ENCODE peak calls at places on chromosomes 12 and 14, in five cellular contexts. Z is HepG2, V is GM12878, T is NT2/D1, D is HEK293T. M is an unnamed sample.

GRCh38 chr14:74257988-74258704 is 18.9 kb downstream of the VSX2 start:
- DNase-seq in Z (no peak), V (no peak), T (no peak), D (no peak), M (no peak)

GRCh38 chr14:31449971-31450610 is 7.2 kb downstream of the DTD2 start:
- DNase-seq in Z (peak), V (no peak), T (no peak), D (peak), M (no peak)

GRCh38 chr12:117699575-117699974 is 269.2 kb downstream of the KSR2 start:
- DNase-seq in Z (no peak), V (no peak), T (no peak), D (no peak), M (no peak)

GRCh38 chr14:77268989-77269595 is 1.9 kb downstream of the NGB start:
- DNase-seq in Z (no peak), V (no peak), T (no peak), D (no peak), M (no peak)

GRCh38 chr12:38282886-38283285 is 33.7 kb upstream of the ALG10B start:
- DNase-seq in Z (no peak), V (no peak), T (peak), D (no peak), M (no peak)

GRCh38 chr12:40727774-40728483 is 35.7 kb downstream of the CNTN1 start:
- DNase-seq in Z (no peak), V (no peak), T (no peak), D (no peak), M (no peak)

GRCh38 chr12:77435446-77436091 is 370.2 kb upstream of the E2F7 start:
- DNase-seq in Z (no peak), V (no peak), T (no peak), D (no peak), M (no peak)

GRCh38 chr12:64780531-64781373 is 21.5 kb upstream of the GNS start:
- DNase-seq in Z (no peak), V (no peak), T (no peak), D (peak), M (peak)

GRCh38 chr14:41606249-41607118 is at the start of gene LRFN5:
- DNase-seq in Z (no peak), V (no peak), T (no peak), D (peak), M (peak)

GRCh38 chr14:75619598-75619997 is 41.1 kb downstream of the ERG28 start:
- DNase-seq in Z (no peak), V (no peak), T (no peak), D (no peak), M (no peak)

GRCh38 chr12:27424631-27425230 is 21.8 kb upstream of the SMCO2 start:
- DNase-seq in Z (peak), V (no peak), T (peak), D (peak), M (no peak)

GRCh38 chr14:50021261-50021660 is 95.1 kb downstream of the VCPKMT start:
- DNase-seq in Z (no peak), V (peak), T (no peak), D (no peak), M (no peak)

GRCh38 chr14:45249847-45250575 is 3.0 kb downstream of the MIS18BP1 start:
- DNase-seq in Z (peak), V (no peak), T (no peak), D (no peak), M (no peak)

GRCh38 chr14:99753225-99754140 is 39.7 kb upstream of the EML1 start:
- DNase-seq in Z (no peak), V (no peak), T (no peak), D (no peak), M (no peak)

GRCh38 chr14:70280931-70281330 is 78.6 kb downstream of the COX16 start:
- DNase-seq in Z (no peak), V (no peak), T (no peak), D (no peak), M (no peak)

GRCh38 chr12:123150804-123151678 is at the start of gene PITPNM2:
- DNase-seq in Z (no peak), V (no peak), T (no peak), D (peak), M (no peak)

GRCh38 chr12:119684730-119685129 is 16.8 kb downstream of the PRKAB1 start:
- DNase-seq in Z (no peak), V (no peak), T (no peak), D (no peak), M (no peak)

GRCh38 chr12:98999569-98999968 is 354.5 kb downstream of the APAF1 start:
- DNase-seq in Z (no peak), V (no peak), T (no peak), D (no peak), M (no peak)

GRCh38 chr14:68076451-68076850 is 256.9 kb downstream of the RAD51B start:
- DNase-seq in Z (peak), V (no peak), T (no peak), D (no peak), M (no peak)

GRCh38 chr14:63972323-63972932 is 119.6 kb downstream of the SYNE2 start:
- DNase-seq in Z (no peak), V (no peak), T (no peak), D (no peak), M (no peak)

GRCh38 chr12:106022568-106023012 is 116.2 kb downstream of the NUAK1 start:
- DNase-seq in Z (peak), V (no peak), T (no peak), D (no peak), M (no peak)

GRCh38 chr14:95946867-95947266 is 70.2 kb downstream of the TUNAR start:
- DNase-seq in Z (no peak), V (no peak), T (no peak), D (no peak), M (no peak)

GRCh38 chr12:85568395-85569103 is 267.7 kb downstream of the RASSF9 start:
- DNase-seq in Z (peak), V (no peak), T (no peak), D (no peak), M (no peak)

GRCh38 chr12:119486599-119487154 is 106.9 kb upstream of the TMEM233 start:
- DNase-seq in Z (no peak), V (no peak), T (peak), D (no peak), M (no peak)

GRCh38 chr12:54053625-54054441 is at the start of gene HOXC4:
- DNase-seq in Z (no peak), V (no peak), T (no peak), D (peak), M (no peak)

GRCh38 chr14:92686763-92687427 is 61.5 kb downstream of the LGMN start:
- DNase-seq in Z (no peak), V (no peak), T (peak), D (peak), M (peak)

GRCh38 chr12:10554228-10554970 is 48.7 kb downstream of the EIF2S3B start:
- DNase-seq in Z (no peak), V (no peak), T (no peak), D (no peak), M (no peak)

GRCh38 chr12:72295101-72295500 is 22.9 kb downstream of the TRHDE start:
- DNase-seq in Z (no peak), V (no peak), T (no peak), D (no peak), M (no peak)

GRCh38 chr12:24991209-24992049 is 42.5 kb upstream of the BCAT1 start:
- DNase-seq in Z (peak), V (peak), T (peak), D (peak), M (no peak)

DNA sequence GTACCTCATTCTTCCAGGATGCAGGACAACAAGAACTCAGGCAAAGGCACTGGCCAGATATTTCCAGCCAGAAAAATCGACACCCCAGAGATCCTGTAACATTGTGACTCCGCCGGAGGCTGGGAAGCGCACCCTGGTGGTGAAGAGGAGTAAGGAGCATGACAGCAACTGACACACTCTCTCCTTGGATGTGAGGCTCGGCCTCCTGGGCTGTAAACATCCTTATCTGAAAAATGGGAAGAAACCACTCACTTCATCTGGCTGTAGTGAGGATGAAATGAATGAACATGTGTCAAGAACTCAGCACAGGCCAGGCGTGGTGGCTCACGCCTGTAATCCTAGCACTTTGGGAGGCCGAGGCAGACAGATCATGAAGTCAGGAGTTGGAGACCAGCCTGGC is 27.5 kb downstream of the TCHP start:
- DNase-seq in Z (peak), V (no peak), T (peak), D (peak), M (peak)
- TF ChIP-seq SUZ12 in Z (no peak), V (no peak), T (no peak), D (no peak), M (no peak)

DNA sequence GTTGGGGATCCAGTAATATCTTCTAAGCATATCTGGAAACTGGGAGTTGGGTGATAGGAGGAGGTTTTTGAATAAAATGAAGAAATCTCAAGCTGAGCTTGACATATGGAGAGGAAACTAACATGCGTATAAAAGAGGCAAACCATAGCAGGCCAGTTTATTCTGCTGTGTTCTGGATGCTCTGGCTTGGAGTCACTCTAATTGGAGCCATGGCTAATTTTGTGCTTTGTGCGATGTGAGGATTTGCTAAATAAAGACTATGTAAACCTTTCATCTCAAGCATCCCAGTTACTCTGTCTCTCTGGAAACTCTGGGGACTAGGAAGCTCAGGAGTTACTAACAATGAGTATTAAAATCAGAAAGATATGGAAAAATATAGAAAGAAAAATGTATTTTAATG is 66.5 kb downstream of the ATF7IP start:
- DNase-seq in Z (no peak), V (no peak), T (no peak), D (no peak), M (no peak)
- TF ChIP-seq SUZ12 in Z (no peak), V (no peak), T (no peak), D (no peak), M (no peak)

GRCh38 chr12:130661501-130662255 is 54.4 kb downstream of the RIMBP2 start:
- DNase-seq in Z (peak), V (no peak), T (no peak), D (no peak), M (no peak)
- TF ChIP-seq SUZ12 in Z (no peak), V (no peak), T (no peak), D (no peak), M (no peak)

DNA sequence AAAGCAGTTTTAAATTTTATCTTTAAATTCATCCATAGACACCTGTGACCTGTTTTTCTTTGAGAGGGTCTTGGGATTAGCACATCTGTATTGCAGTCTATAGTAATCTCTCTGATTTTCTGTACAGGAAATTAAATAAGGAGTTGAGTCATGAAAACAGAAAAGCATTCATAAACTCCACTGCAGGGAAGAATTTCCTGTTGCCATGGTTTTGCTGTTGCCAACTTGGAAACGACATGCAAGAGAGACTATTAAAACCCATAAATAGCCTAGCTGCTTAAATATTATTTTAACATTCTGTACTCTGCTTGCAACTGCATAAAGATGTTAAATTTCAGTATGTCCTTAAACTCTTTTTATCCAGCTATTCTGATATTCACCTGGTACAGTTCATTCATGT is 281.0 kb upstream of the RGS6 start:
- DNase-seq in Z (no peak), V (no peak), T (no peak), D (no peak), M (no peak)
- TF ChIP-seq SUZ12 in Z (no peak), V (no peak), T (no peak), D (no peak), M (no peak)